ENCODE peak calls at places on chromosomes 16 and 17, in nine cellular contexts. E is HCT116; H is psoas muscle; R is body of pancreas; K is heart left ventricle; Y is left ventricle myocardium inferior; Q is fibroblast of lung; X is CD8-positive, alpha-beta memory T cell; I is RWPE1. A is an unnamed sample.

GRCh38 chr17:81959362-81960129 is 1.4 kb downstream of the NOTUM start:
- DNase-seq in Y (peak; percentile 75), E (no peak), X (peak; percentile 82), K (peak; percentile 88), I (peak; percentile 41), R (peak; percentile 74), H (peak; percentile 88), Q (peak; percentile 32), A (no peak)

GRCh38 chr16:18803569-18804462 is 2.5 kb upstream of the ARL6IP1 start:
- DNase-seq in H (no peak), Q (peak; percentile 65), I (no peak), E (no peak), R (no peak), X (no peak), K (no peak), Y (no peak), A (no peak)

GRCh38 chr17:2921443-2921842 is 125.2 kb downstream of the RAP1GAP2 start:
- DNase-seq in I (no peak), R (no peak), X (no peak), H (no peak), E (no peak), Q (no peak), Y (no peak), K (no peak), A (no peak)

GRCh38 chr17:9212376-9213310 is 191.3 kb downstream of the NTN1 start:
- DNase-seq in Y (no peak), Q (no peak), E (no peak), I (no peak), K (no peak), R (no peak), H (no peak), X (no peak), A (no peak)

GRCh38 chr17:71975998-71976649 is 144.7 kb upstream of the SOX9 start:
- DNase-seq in R (peak; percentile 53), X (no peak), K (peak; percentile 83), Q (peak; percentile 97), I (peak; percentile 96), Y (peak; percentile 80), E (no peak), H (peak; percentile 94), A (peak; percentile 89)

GRCh38 chr16:10609410-10609774 is 29.0 kb upstream of the EMP2 start:
- DNase-seq in H (no peak), K (no peak), Q (peak; percentile 94), E (no peak), R (no peak), X (no peak), I (no peak), Y (no peak), A (peak; percentile 72)

GRCh38 chr16:12903325-12904040 is 2.1 kb downstream of the SHISA9 start:
- DNase-seq in Q (no peak), X (no peak), K (no peak), E (no peak), I (no peak), R (no peak), Y (no peak), H (no peak), A (no peak)

GRCh38 chr17:45813051-45813731 is 29.1 kb downstream of the CRHR1 start:
- DNase-seq in H (no peak), Q (no peak), I (no peak), R (no peak), E (no peak), Y (no peak), K (peak; percentile 35), X (no peak), A (no peak)

GRCh38 chr17:28993013-28993600 is 12.7 kb downstream of the SEZ6 start:
- DNase-seq in X (no peak), K (no peak), R (no peak), H (no peak), Y (no peak), I (peak; percentile 18), E (no peak), Q (no peak), A (no peak)

GRCh38 chr16:56681939-56682702 is at the start of gene MT1X:
- DNase-seq in E (peak; percentile 81), H (peak; percentile 99), Y (peak; percentile 96), R (peak; percentile 98), X (peak; percentile 72), K (peak; percentile 96), Q (peak; percentile 87), I (peak; percentile 94), A (peak; percentile 59)

GRCh38 chr16:48498761-48499600 is 111.0 kb downstream of the N4BP1 start:
- DNase-seq in X (no peak), Y (no peak), I (peak; percentile 42), H (no peak), E (no peak), R (peak; percentile 56), K (no peak), Q (peak; percentile 66), A (no peak)

GRCh38 chr17:28169621-28170349 is 127.3 kb downstream of the NLK start:
- DNase-seq in R (no peak), Y (no peak), I (no peak), Q (no peak), E (no peak), K (no peak), H (no peak), X (no peak), A (no peak)

GRCh38 chr17:79024901-79025737 is 1.1 kb downstream of the C1QTNF1 start:
- DNase-seq in R (peak; percentile 21), Q (no peak), X (no peak), K (peak; percentile 86), H (peak; percentile 85), I (no peak), Y (peak; percentile 76), E (no peak), A (no peak)

GRCh38 chr16:75074920-75075687 is 41.5 kb downstream of the LDHD start:
- DNase-seq in H (peak; percentile 59), X (peak; percentile 84), R (peak; percentile 20), Q (no peak), K (peak; percentile 72), Y (no peak), I (no peak), E (no peak), A (no peak)

GRCh38 chr16:82062645-82063058 is 27.6 kb downstream of the HSD17B2 start:
- DNase-seq in I (no peak), R (no peak), X (no peak), E (no peak), Y (no peak), Q (peak; percentile 40), H (no peak), K (no peak), A (peak; percentile 34)

DNA sequence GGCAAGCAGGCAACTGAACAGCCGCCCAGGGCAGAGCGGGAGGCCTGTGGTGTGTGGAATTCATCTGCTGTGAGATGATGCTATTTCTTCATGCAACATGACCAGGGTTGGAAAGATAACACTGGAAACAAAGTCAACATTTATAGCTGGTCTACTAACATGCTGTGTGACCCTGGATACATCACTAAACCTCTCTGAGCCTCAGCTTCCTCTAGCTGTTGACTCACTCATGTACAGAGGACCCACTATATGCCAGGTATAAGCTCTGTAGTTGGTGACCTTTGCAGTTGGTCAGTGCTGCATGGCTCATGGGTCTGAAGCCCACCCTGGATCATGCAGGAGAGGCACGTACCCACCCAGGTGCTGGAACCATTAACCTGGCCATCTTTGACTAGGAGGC is 180.9 kb downstream of the ZNF423 start:
- DNase-seq in H (no peak), R (no peak), Q (no peak), K (no peak), X (no peak), I (no peak), Y (no peak), E (no peak), A (no peak)
- H3K27ac ChIP-seq in H (no peak overlapping the region), R (no peak overlapping the region), Q (no peak overlapping the region), K (no peak overlapping the region), X (no peak overlapping the region), I (no peak overlapping the region), Y (no peak overlapping the region), E (no peak overlapping the region), A (no peak overlapping the region)

DNA sequence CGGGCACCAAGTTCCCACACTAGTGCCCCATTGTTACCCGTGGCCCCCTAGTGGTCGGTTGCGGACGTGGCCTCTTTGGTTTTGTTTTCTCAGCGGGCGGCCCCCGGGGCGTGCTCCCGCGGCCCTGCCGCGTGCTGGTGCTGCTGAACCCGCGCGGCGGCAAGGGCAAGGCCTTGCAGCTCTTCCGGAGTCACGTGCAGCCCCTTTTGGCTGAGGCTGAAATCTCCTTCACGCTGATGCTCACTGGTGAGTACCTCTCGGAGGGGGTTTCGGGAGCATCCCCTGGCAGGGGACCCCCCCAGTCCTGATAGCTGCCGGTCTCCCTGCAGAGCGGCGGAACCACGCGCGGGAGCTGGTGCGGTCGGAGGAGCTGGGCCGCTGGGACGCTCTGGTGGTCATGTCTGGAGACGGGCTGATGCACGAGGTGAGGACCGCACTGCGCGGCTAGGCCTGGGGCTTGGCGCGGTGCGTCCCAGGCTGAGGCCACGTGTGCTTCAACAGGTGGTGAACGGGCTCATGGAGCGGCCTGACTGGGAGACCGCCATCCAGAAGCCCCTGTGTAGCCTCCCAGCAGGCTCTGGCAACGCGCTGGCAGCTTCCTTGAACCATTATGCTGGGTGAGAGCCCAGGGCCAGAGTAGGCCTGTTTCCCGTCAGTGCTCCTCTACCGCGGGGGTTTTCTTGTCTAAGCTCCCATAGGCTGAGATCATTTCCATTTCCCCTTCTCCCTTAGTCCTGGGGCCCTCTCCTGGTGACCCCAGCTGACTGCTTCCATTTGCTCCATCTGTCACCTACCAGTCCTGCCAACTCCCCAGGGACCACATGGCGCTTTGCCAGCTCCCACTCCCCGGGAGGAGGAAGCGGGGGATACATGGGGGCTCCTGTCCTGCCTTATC is 1.7 kb downstream of the SPHK1 start:
- DNase-seq in K (peak; percentile 91), X (peak; percentile 71), Q (peak; percentile 73), E (peak; percentile 68), Y (peak; percentile 81), R (peak; percentile 78), I (peak; percentile 84), H (peak; percentile 90), A (no peak)
- H3K27ac ChIP-seq in K (peak overlapping the region; percentile 77), X (no peak overlapping the region), Q (peak overlapping the region; percentile 92), E (no peak overlapping the region), Y (peak overlapping the region; percentile 89), R (peak overlapping the region; percentile 93), I (peak overlapping the region; percentile 96), H (no peak overlapping the region), A (peak overlapping the region; percentile 70)

GRCh38 chr17:32828822-32829221 is 48.1 kb downstream of the MYO1D start:
- DNase-seq in Q (no peak), X (no peak), I (no peak), Y (no peak), E (no peak), H (no peak), R (no peak), K (no peak), A (no peak)
- H3K27ac ChIP-seq in Q (no peak overlapping the region), X (no peak overlapping the region), I (no peak overlapping the region), Y (peak overlapping the region; percentile 55), E (no peak overlapping the region), H (no peak overlapping the region), R (no peak overlapping the region), K (no peak overlapping the region), A (no peak overlapping the region)

DNA sequence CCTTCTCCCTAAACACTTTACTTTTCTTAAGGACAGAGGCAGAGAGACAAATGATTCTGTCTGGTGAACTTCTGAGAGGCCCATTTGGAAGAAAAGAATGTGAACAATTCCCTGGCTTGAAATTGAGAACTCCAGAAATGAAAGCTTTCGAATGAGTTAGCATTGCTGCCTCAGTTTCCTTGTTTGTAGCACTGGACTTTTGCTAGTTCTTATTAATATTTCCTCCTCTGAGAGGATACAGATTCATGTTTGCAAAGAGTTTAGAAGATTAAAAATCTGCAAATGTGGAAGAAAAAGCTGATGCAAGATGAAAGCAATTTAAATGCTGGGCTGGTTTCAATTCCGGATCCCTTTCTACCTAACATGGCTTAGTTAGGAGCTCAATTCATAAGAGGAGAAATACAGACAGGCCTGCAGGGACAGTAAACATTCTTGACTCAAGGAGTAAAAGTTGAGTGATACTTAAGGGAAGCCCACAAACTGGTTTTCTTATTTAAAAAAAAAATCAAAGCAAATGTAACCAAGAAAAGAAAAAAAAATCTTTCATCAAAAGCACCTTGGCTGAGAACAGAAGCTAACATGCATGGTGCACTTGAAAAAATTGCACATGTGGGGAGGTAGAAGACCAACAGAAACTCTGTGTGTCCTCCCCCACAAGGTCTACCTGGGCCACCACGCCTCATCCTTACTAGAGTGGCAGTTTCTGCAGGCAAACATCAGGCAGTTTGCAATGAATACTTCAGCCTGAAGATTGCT is 27.1 kb downstream of the HNF1B start:
- DNase-seq in K (no peak), I (no peak), Y (no peak), R (no peak), H (no peak), E (no peak), Q (peak; percentile 42), X (no peak), A (no peak)
- H3K27ac ChIP-seq in K (no peak overlapping the region), I (no peak overlapping the region), Y (peak overlapping the region; percentile 47), R (peak overlapping the region; percentile 91), H (no peak overlapping the region), E (no peak overlapping the region), Q (no peak overlapping the region), X (no peak overlapping the region), A (no peak overlapping the region)